ENCODE peak calls at places on chromosomes 5 and 9, in eight cellular contexts. One of them, this sample, is unnamed.

GRCh38 chr5:5644249-5644648 is 221.8 kb downstream of the ICE1 start:
- DNase-seq in upper lobe of right lung: no peak
- DNase-seq in stomach: no peak
- DNase-seq in H9: no peak
- DNase-seq in aorta: no peak
- DNase-seq in CD4-positive, alpha-beta memory T cell: no peak
- DNase-seq in left ventricle myocardium inferior: no peak
- DNase-seq in tibial nerve: no peak
- DNase-seq in this sample: no peak

GRCh38 chr5:148963679-148964078 is 99.2 kb downstream of the SH3TC2 start:
- DNase-seq in upper lobe of right lung: no peak
- DNase-seq in stomach: no peak
- DNase-seq in H9: no peak
- DNase-seq in aorta: peak
- DNase-seq in CD4-positive, alpha-beta memory T cell: no peak
- DNase-seq in left ventricle myocardium inferior: no peak
- DNase-seq in tibial nerve: no peak
- DNase-seq in this sample: no peak

GRCh38 chr5:41519801-41520200 is 9.4 kb upstream of the PLCXD3 start:
- DNase-seq in upper lobe of right lung: no peak
- DNase-seq in stomach: no peak
- DNase-seq in H9: no peak
- DNase-seq in aorta: no peak
- DNase-seq in CD4-positive, alpha-beta memory T cell: no peak
- DNase-seq in left ventricle myocardium inferior: no peak
- DNase-seq in tibial nerve: no peak
- DNase-seq in this sample: no peak

GRCh38 chr5:144581044-144581443 is 410.4 kb downstream of the KCTD16 start:
- DNase-seq in upper lobe of right lung: no peak
- DNase-seq in stomach: no peak
- DNase-seq in H9: no peak
- DNase-seq in aorta: no peak
- DNase-seq in CD4-positive, alpha-beta memory T cell: no peak
- DNase-seq in left ventricle myocardium inferior: no peak
- DNase-seq in tibial nerve: no peak
- DNase-seq in this sample: no peak

GRCh38 chr5:90367879-90368278 is 41.7 kb downstream of the CETN3 start:
- DNase-seq in upper lobe of right lung: no peak
- DNase-seq in stomach: no peak
- DNase-seq in H9: no peak
- DNase-seq in aorta: no peak
- DNase-seq in CD4-positive, alpha-beta memory T cell: no peak
- DNase-seq in left ventricle myocardium inferior: no peak
- DNase-seq in tibial nerve: no peak
- DNase-seq in this sample: no peak

GRCh38 chr9:108271646-108272349 is 584.0 kb downstream of the ACTL7B start:
- DNase-seq in upper lobe of right lung: no peak
- DNase-seq in stomach: peak
- DNase-seq in H9: peak
- DNase-seq in aorta: no peak
- DNase-seq in CD4-positive, alpha-beta memory T cell: no peak
- DNase-seq in left ventricle myocardium inferior: no peak
- DNase-seq in tibial nerve: no peak
- DNase-seq in this sample: no peak

GRCh38 chr9:92404437-92404836 is at the start of gene OGN:
- DNase-seq in upper lobe of right lung: no peak
- DNase-seq in stomach: no peak
- DNase-seq in H9: no peak
- DNase-seq in aorta: no peak
- DNase-seq in CD4-positive, alpha-beta memory T cell: no peak
- DNase-seq in left ventricle myocardium inferior: no peak
- DNase-seq in tibial nerve: no peak
- DNase-seq in this sample: no peak

GRCh38 chr9:108386859-108387384 is 468.9 kb downstream of the ACTL7B start:
- DNase-seq in upper lobe of right lung: no peak
- DNase-seq in stomach: no peak
- DNase-seq in H9: no peak
- DNase-seq in aorta: no peak
- DNase-seq in CD4-positive, alpha-beta memory T cell: no peak
- DNase-seq in left ventricle myocardium inferior: no peak
- DNase-seq in tibial nerve: no peak
- DNase-seq in this sample: no peak

GRCh38 chr5:56838409-56839039 is 23.2 kb downstream of the MAP3K1 start:
- DNase-seq in upper lobe of right lung: no peak
- DNase-seq in stomach: no peak
- DNase-seq in H9: no peak
- DNase-seq in aorta: no peak
- DNase-seq in CD4-positive, alpha-beta memory T cell: peak
- DNase-seq in left ventricle myocardium inferior: no peak
- DNase-seq in tibial nerve: no peak
- DNase-seq in this sample: no peak

GRCh38 chr9:34929506-34930102 is 28.5 kb upstream of the PHF24 start:
- DNase-seq in upper lobe of right lung: no peak
- DNase-seq in stomach: peak
- DNase-seq in H9: peak
- DNase-seq in aorta: no peak
- DNase-seq in CD4-positive, alpha-beta memory T cell: peak
- DNase-seq in left ventricle myocardium inferior: no peak
- DNase-seq in tibial nerve: no peak
- DNase-seq in this sample: peak

GRCh38 chr9:22079873-22080341 is 70.8 kb upstream of the CDKN2B start:
- DNase-seq in upper lobe of right lung: no peak
- DNase-seq in stomach: no peak
- DNase-seq in H9: no peak
- DNase-seq in aorta: peak
- DNase-seq in CD4-positive, alpha-beta memory T cell: peak
- DNase-seq in left ventricle myocardium inferior: no peak
- DNase-seq in tibial nerve: peak
- DNase-seq in this sample: no peak

DNA sequence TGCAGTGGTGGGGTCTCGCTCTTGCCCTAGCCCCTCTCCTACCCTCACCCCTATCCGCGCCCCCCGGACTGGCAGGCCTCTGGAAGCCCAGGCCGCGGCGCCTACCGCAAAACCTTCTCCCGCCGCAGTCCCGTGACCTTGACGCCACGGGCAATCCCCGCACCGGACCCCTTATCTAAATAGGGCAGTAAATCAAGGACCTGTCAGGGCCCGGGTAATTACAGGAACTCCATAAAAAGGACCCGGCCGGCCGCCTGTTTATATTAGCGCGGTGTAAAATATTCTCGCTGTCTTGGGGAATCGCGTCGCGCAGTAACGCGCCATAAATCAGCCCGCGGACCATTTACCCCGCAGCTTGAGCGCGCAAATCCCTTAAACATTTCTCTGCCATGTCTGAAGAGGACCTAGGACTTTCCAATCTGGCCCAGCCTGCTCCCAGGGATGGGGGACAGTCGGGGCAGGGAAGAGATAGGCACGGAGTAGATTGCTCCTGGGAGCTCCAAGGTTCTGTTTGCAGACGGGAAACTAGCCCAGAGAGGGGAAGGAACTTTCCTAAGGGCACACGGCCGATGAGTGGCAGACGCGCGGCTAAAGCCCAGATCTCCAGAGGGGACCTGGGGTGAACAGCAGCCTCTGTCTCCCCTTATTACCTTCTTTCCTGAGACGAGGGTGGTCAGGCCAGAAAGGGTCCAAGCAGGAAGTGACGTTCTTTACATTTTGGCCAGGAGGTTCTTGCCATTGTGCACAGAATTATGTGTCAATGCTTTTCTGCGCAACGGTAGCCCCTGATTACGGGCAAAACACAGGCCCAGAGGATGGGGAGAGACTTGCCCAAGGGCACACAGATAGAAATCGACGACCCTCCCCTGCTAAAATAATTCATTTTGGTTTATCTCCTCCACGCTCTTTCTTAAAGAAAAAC is 4.8 kb upstream of the HAND1 start:
- DNase-seq in upper lobe of right lung: no peak
- DNase-seq in stomach: no peak
- DNase-seq in H9: peak
- DNase-seq in aorta: no peak
- DNase-seq in CD4-positive, alpha-beta memory T cell: no peak
- DNase-seq in left ventricle myocardium inferior: no peak
- DNase-seq in tibial nerve: no peak
- DNase-seq in this sample: no peak
- H3K27ac ChIP-seq in upper lobe of right lung: no peak
- H3K27ac ChIP-seq in stomach: no peak
- H3K27ac ChIP-seq in H9: no peak
- H3K27ac ChIP-seq in aorta: no peak
- H3K27ac ChIP-seq in CD4-positive, alpha-beta memory T cell: no peak
- H3K27ac ChIP-seq in left ventricle myocardium inferior: no peak
- H3K27ac ChIP-seq in tibial nerve: no peak
- H3K27ac ChIP-seq in this sample: no peak

GRCh38 chr5:172921906-172922305 is 37.3 kb upstream of the RPL26L1 start:
- DNase-seq in upper lobe of right lung: no peak
- DNase-seq in stomach: no peak
- DNase-seq in H9: no peak
- DNase-seq in aorta: no peak
- DNase-seq in CD4-positive, alpha-beta memory T cell: no peak
- DNase-seq in left ventricle myocardium inferior: no peak
- DNase-seq in tibial nerve: no peak
- DNase-seq in this sample: no peak
- H3K27ac ChIP-seq in upper lobe of right lung: no peak
- H3K27ac ChIP-seq in stomach: peak
- H3K27ac ChIP-seq in H9: no peak
- H3K27ac ChIP-seq in aorta: peak
- H3K27ac ChIP-seq in CD4-positive, alpha-beta memory T cell: no peak
- H3K27ac ChIP-seq in left ventricle myocardium inferior: no peak
- H3K27ac ChIP-seq in tibial nerve: no peak
- H3K27ac ChIP-seq in this sample: no peak

DNA sequence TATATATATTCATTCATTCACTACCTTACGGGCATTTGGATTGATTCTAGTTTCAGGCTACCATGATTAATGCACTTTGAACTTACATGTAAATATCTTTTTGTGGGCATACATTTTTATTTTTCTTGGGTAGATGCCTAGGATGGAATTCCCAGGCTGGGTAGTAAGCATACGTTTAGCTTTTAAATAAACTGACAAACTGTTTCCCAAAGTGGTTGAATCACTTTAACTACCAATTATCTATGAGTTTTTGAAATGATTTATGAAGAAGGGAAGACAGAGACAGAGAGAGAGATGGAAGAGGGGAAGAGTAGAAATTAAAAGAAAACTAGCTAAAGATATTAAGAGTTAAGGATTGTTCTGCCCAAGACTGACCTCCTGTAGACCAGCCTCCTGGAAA is 612.6 kb downstream of the PSAT1 start:
- DNase-seq in upper lobe of right lung: no peak
- DNase-seq in stomach: no peak
- DNase-seq in H9: no peak
- DNase-seq in aorta: no peak
- DNase-seq in CD4-positive, alpha-beta memory T cell: no peak
- DNase-seq in left ventricle myocardium inferior: no peak
- DNase-seq in tibial nerve: no peak
- DNase-seq in this sample: no peak
- H3K27ac ChIP-seq in upper lobe of right lung: no peak
- H3K27ac ChIP-seq in stomach: no peak
- H3K27ac ChIP-seq in H9: no peak
- H3K27ac ChIP-seq in aorta: no peak
- H3K27ac ChIP-seq in CD4-positive, alpha-beta memory T cell: no peak
- H3K27ac ChIP-seq in left ventricle myocardium inferior: no peak
- H3K27ac ChIP-seq in tibial nerve: no peak
- H3K27ac ChIP-seq in this sample: no peak

GRCh38 chr5:107470007-107470582 is 200.6 kb downstream of the EFNA5 start:
- DNase-seq in upper lobe of right lung: no peak
- DNase-seq in stomach: no peak
- DNase-seq in H9: no peak
- DNase-seq in aorta: no peak
- DNase-seq in CD4-positive, alpha-beta memory T cell: no peak
- DNase-seq in left ventricle myocardium inferior: no peak
- DNase-seq in tibial nerve: no peak
- DNase-seq in this sample: no peak
- H3K27ac ChIP-seq in upper lobe of right lung: no peak
- H3K27ac ChIP-seq in stomach: peak
- H3K27ac ChIP-seq in H9: no peak
- H3K27ac ChIP-seq in aorta: peak
- H3K27ac ChIP-seq in CD4-positive, alpha-beta memory T cell: no peak
- H3K27ac ChIP-seq in left ventricle myocardium inferior: peak
- H3K27ac ChIP-seq in tibial nerve: no peak
- H3K27ac ChIP-seq in this sample: no peak

GRCh38 chr9:133112361-133113026 is 8.5 kb downstream of the RALGDS start:
- DNase-seq in upper lobe of right lung: peak
- DNase-seq in stomach: no peak
- DNase-seq in H9: no peak
- DNase-seq in aorta: peak
- DNase-seq in CD4-positive, alpha-beta memory T cell: peak
- DNase-seq in left ventricle myocardium inferior: peak
- DNase-seq in tibial nerve: peak
- DNase-seq in this sample: no peak
- H3K27ac ChIP-seq in upper lobe of right lung: peak
- H3K27ac ChIP-seq in stomach: peak
- H3K27ac ChIP-seq in H9: no peak
- H3K27ac ChIP-seq in aorta: no peak
- H3K27ac ChIP-seq in CD4-positive, alpha-beta memory T cell: peak
- H3K27ac ChIP-seq in left ventricle myocardium inferior: peak
- H3K27ac ChIP-seq in tibial nerve: peak
- H3K27ac ChIP-seq in this sample: peak

DNA sequence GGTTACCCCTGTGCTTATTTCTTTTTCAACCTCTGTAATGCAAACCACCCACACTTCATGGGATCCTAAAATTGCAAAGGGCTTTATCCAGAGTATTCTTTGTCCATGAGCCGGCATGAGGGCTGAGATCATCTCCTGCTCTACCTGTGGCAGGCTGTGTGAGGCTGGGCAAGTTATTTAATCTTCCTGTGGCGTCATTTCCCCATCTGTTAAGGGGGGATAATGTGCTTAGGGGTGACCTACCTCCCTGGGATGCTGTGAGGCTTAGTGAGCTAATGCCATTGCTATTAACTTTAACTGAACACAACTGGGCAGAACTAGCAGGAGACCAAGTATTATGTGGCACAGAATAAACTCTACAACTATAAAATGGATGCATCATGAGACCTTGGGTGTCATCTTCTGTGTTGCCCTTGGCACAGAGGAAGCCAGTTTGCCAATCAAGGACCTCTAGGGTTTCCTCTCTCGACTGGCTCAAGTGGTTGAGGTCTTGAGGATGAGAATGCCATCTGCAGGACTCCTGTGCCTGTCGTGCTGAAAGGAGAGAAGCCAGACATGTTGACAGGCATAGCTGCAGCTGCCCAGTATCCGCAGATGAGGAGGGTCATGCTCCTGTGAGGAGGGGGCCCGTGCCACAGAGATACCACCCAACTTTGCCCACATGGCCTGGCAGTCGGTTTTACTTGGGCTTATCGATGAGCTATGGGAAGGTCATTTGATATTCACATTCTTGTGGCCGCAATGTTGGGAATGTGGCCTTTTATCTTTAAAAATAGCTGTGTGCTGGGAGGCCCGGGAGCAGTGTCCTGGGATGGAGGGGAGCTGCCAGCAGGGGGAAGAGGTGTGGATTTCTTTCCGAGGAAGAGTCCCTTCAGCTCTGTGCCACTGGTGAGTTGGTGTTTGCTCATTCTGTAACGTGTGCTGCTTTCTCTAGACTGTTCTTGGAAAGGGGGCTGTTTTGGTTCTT is 17.2 kb downstream of the FRMPD1 start:
- DNase-seq in upper lobe of right lung: no peak
- DNase-seq in stomach: no peak
- DNase-seq in H9: peak
- DNase-seq in aorta: no peak
- DNase-seq in CD4-positive, alpha-beta memory T cell: no peak
- DNase-seq in left ventricle myocardium inferior: no peak
- DNase-seq in tibial nerve: no peak
- DNase-seq in this sample: no peak
- H3K27ac ChIP-seq in upper lobe of right lung: no peak
- H3K27ac ChIP-seq in stomach: no peak
- H3K27ac ChIP-seq in H9: no peak
- H3K27ac ChIP-seq in aorta: no peak
- H3K27ac ChIP-seq in CD4-positive, alpha-beta memory T cell: no peak
- H3K27ac ChIP-seq in left ventricle myocardium inferior: no peak
- H3K27ac ChIP-seq in tibial nerve: no peak
- H3K27ac ChIP-seq in this sample: no peak